ENCODE peak calls at places on chromosomes 1 and 21, in six cellular contexts. H is stimulated activated CD4-positive, alpha-beta T cell treated with anti-CD3 and anti-CD28 coated beads, Interleukin-15, amount 100 ng/mL, for 24 hours; J is pancreas; B is LoVo; T is epithelial cell of esophagus; P is MCF 10A. O is an unnamed sample.

GRCh38 chr1:155192346-155193274 is 15.1 kb downstream of the THBS3 start:
- DNase-seq in H (peak), P (peak), B (no peak), J (peak), T (no peak), O (no peak)

GRCh38 chr1:70961374-70961773 is 86.2 kb downstream of the PTGER3 start:
- DNase-seq in J (no peak), T (no peak), B (no peak), H (no peak), P (no peak), O (no peak)

GRCh38 chr1:72435025-72435424 is 152.7 kb upstream of the NEGR1 start:
- DNase-seq in T (peak), B (no peak), J (no peak), H (no peak), P (no peak), O (peak)

GRCh38 chr1:211537253-211537652 is 41.7 kb downstream of the SLC30A1 start:
- DNase-seq in J (no peak), P (no peak), B (no peak), H (no peak), T (peak), O (no peak)

GRCh38 chr1:237187854-237188253 is 145.9 kb downstream of the RYR2 start:
- DNase-seq in H (no peak), J (no peak), T (no peak), P (no peak), B (no peak), O (no peak)

GRCh38 chr1:85201340-85202091 is 700 bp upstream of the SYDE2 start:
- DNase-seq in H (peak), T (peak), J (peak), B (peak), P (peak), O (no peak)

GRCh38 chr1:175075572-175076568 is 8.2 kb downstream of the TNN start:
- DNase-seq in H (no peak), P (peak), T (no peak), B (no peak), J (no peak), O (peak)

GRCh38 chr21:43600642-43601397 is 58.5 kb downstream of the HSF2BP start:
- DNase-seq in H (no peak), T (peak), P (peak), B (peak), J (no peak), O (peak)

GRCh38 chr1:32533792-32534327 is 5.4 kb upstream of the ZBTB8A start:
- DNase-seq in H (no peak), T (no peak), B (no peak), P (no peak), J (no peak), O (no peak)

GRCh38 chr1:156004843-156005593 is 15.7 kb downstream of the SSR2 start:
- DNase-seq in B (no peak), J (peak), T (no peak), H (peak), P (no peak), O (no peak)

GRCh38 chr1:27648602-27649305 is 13.8 kb upstream of the FGR start:
- DNase-seq in H (no peak), P (no peak), B (no peak), T (no peak), J (peak), O (no peak)

GRCh38 chr1:3604468-3604974 is 6.8 kb downstream of the MEGF6 start:
- DNase-seq in P (no peak), T (no peak), H (no peak), B (peak), J (peak), O (no peak)

GRCh38 chr1:11207898-11208611 is 18.9 kb downstream of the ANGPTL7 start:
- DNase-seq in H (no peak), P (no peak), J (no peak), B (no peak), T (peak), O (no peak)

GRCh38 chr1:233045591-233045990 is 95.2 kb downstream of the NTPCR start:
- DNase-seq in J (no peak), H (no peak), B (no peak), P (no peak), T (peak), O (no peak)

GRCh38 chr1:84298336-84298687 is 3.2 kb upstream of the SAMD13 start:
- DNase-seq in P (peak), T (peak), J (peak), H (peak), B (peak), O (no peak)

GRCh38 chr21:45970674-45971486 is 10.7 kb upstream of the COL6A1 start:
- DNase-seq in P (peak), J (peak), H (peak), T (peak), B (peak), O (no peak)

GRCh38 chr1:209505044-209505443 is 78.5 kb upstream of the CAMK1G start:
- DNase-seq in T (peak), P (no peak), J (no peak), H (no peak), B (no peak), O (peak)

GRCh38 chr1:39268112-39268581 is 63.7 kb downstream of the MACF1 start:
- DNase-seq in B (no peak), H (peak), P (peak), J (no peak), T (peak), O (no peak)

GRCh38 chr1:85359874-85360708 is 83.7 kb upstream of the BCL10 start:
- DNase-seq in P (no peak), J (no peak), H (no peak), T (no peak), B (peak), O (no peak)

GRCh38 chr1:12166834-12167492 is at the start of gene TNFRSF1B:
- DNase-seq in B (peak), T (no peak), P (no peak), J (no peak), H (peak), O (no peak)

GRCh38 chr1:203629509-203630082 is 3.0 kb downstream of the ATP2B4 start:
- DNase-seq in J (peak), P (no peak), H (peak), B (no peak), T (peak), O (no peak)

GRCh38 chr1:11661105-11661504 is 2.9 kb upstream of the FBXO6 start:
- DNase-seq in T (no peak), H (no peak), B (no peak), J (no peak), P (no peak), O (no peak)

GRCh38 chr21:19343711-19344110 is 940.1 kb upstream of the TMPRSS15 start:
- DNase-seq in T (no peak), H (no peak), J (no peak), P (no peak), B (no peak), O (no peak)

GRCh38 chr1:50701706-50702317 is 258.3 kb downstream of the FAF1 start:
- DNase-seq in B (no peak), J (no peak), T (no peak), H (no peak), P (no peak), O (no peak)

GRCh38 chr21:45331521-45332257 is 44.0 kb upstream of the POFUT2 start:
- DNase-seq in P (no peak), T (no peak), J (no peak), B (no peak), H (no peak), O (no peak)

O was measured in foreskin keratinocyte.